ENCODE peak calls at places on chromosomes 13 and 19, in seven cellular contexts. B, D, L, W, I, C and E are unnamed samples.

GRCh38 chr19:7246601-7247000 is 47.6 kb downstream of the INSR start:
- DNase-seq in D (no peak), B (no peak), L (no peak), I (no peak), C (no peak), W (no peak), E (no peak)

GRCh38 chr19:11203194-11204075 is 6.1 kb upstream of the KANK2 start:
- DNase-seq in D (no peak), I (peak), C (no peak), B (peak), W (peak), L (peak), E (no peak)

GRCh38 chr19:17035842-17036424 is 9.3 kb upstream of the CPAMD8 start:
- DNase-seq in L (no peak), D (no peak), W (peak), C (no peak), I (no peak), B (no peak), E (no peak)

GRCh38 chr13:113897161-113897560 is 33.3 kb upstream of the GAS6 start:
- DNase-seq in B (no peak), D (no peak), W (no peak), L (peak), C (no peak), I (no peak), E (no peak)

GRCh38 chr13:46603165-46603603 is 50.2 kb downstream of the LRCH1 start:
- DNase-seq in W (no peak), D (no peak), B (no peak), C (no peak), L (peak), I (no peak), E (no peak)

GRCh38 chr13:76123548-76123947 is 487.4 kb downstream of the LMO7 start:
- DNase-seq in W (no peak), B (no peak), C (no peak), L (no peak), I (no peak), D (no peak), E (no peak)

GRCh38 chr13:60583196-60583908 is 186.3 kb downstream of the TDRD3 start:
- DNase-seq in B (no peak), W (peak), D (no peak), L (peak), I (no peak), C (no peak), E (peak)

GRCh38 chr19:5973867-5974635 is 3.9 kb downstream of the RANBP3 start:
- DNase-seq in D (no peak), L (no peak), W (no peak), B (no peak), C (no peak), I (no peak), E (no peak)

GRCh38 chr13:112572408-112572807 is 15.5 kb downstream of the TUBGCP3 start:
- DNase-seq in C (no peak), I (no peak), D (no peak), L (no peak), B (no peak), W (no peak), E (no peak)

GRCh38 chr19:24060687-24061356 is 26.2 kb upstream of the ZNF254 start:
- DNase-seq in I (no peak), C (no peak), D (peak), W (no peak), B (no peak), L (no peak), E (no peak)

GRCh38 chr13:112486386-112487126 is 101.4 kb downstream of the TUBGCP3 start:
- DNase-seq in I (no peak), W (no peak), B (peak), C (no peak), L (no peak), D (no peak), E (no peak)

GRCh38 chr13:24167666-24168391 is 7.3 kb downstream of the SPATA13 start:
- DNase-seq in L (no peak), W (no peak), D (no peak), I (no peak), C (no peak), B (no peak), E (no peak)

GRCh38 chr19:55646889-55647731 is 902 bp upstream of the CCDC106 start:
- DNase-seq in C (no peak), D (no peak), L (no peak), B (no peak), I (peak), W (no peak), E (no peak)

GRCh38 chr13:30971575-30971974 is 39.1 kb downstream of the TEX26 start:
- DNase-seq in I (no peak), W (no peak), C (no peak), D (no peak), B (no peak), L (no peak), E (no peak)

DNA sequence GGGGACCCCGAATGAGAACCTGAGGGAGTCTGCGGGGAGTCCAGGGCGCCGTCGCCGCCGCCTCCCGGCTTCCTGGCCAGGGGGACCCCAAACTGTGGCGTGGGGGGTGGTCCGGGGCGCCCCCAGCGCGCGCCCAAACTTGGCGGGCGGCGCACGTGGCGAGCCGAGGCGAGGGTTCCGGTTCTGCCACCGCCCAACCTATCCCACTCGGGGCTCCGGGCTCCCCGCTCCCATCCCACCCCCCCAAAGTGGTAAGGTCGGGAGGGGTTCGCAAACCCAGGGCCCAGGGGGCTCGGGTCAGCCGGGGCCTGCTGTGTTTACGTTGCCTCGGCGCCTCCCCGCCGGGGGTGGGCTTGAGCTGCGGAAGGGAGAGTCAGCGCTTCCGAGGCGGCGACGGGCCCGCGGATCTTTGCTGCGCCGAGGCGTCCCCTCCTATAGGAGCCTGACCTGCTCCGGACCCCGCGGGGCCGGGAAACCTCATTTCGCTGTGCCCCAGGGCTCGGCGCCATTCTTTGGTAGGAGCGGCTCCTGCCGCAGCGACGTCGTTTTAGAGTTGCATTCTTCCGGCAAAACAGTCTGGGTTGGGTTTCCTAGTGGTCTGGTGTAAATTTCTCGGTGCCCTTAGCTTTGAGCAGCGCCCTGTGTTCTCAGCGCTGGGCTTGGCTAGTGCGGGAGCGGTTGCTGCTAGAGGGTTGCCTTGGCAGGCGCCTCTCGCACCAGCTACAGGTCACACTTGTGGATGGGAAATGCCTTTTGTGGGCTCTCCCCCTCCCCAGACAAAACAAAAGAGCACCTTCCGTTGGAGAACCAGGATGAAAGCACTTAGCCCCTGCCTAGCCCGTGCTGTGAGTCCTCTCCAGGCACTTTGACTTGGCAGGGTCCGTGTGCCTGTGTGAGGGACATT is 1.2 kb downstream of the DAZAP1 start:
- DNase-seq in W (peak), B (no peak), L (no peak), D (no peak), I (peak), C (no peak), E (no peak)
- TF ChIP-seq YY1 in W (no peak), B (no peak), L (peak), D (no peak), I (peak), C (peak), E (no peak)

GRCh38 chr19:3670796-3671679 is 29.2 kb downstream of the PIP5K1C start:
- DNase-seq in C (no peak), W (peak), L (no peak), D (no peak), I (no peak), B (no peak), E (no peak)
- TF ChIP-seq YY1 in C (no peak), W (no peak), L (no peak), D (no peak), I (no peak), B (no peak), E (no peak)

GRCh38 chr13:77916481-77916880 is 2.1 kb downstream of the EDNRB start:
- DNase-seq in W (no peak), C (no peak), B (no peak), D (no peak), I (no peak), L (no peak), E (no peak)

GRCh38 chr13:77919351-77920294 is 992 bp upstream of the EDNRB start:
- DNase-seq in W (no peak), C (no peak), I (peak), D (no peak), B (peak), L (no peak), E (no peak)

GRCh38 chr13:77915676-77916075 is 3.0 kb downstream of the EDNRB start:
- DNase-seq in D (no peak), W (no peak), C (no peak), I (no peak), B (no peak), L (no peak), E (no peak)

GRCh38 chr13:77918391-77919261 is at the start of gene EDNRB:
- DNase-seq in C (no peak), L (no peak), B (peak), W (no peak), I (peak), D (no peak), E (no peak)
- TF ChIP-seq YY1 in C (no peak), L (no peak), B (no peak), W (no peak), I (no peak), D (no peak), E (no peak)

GRCh38 chr19:48321372-48321621 is 4.1 kb upstream of the EMP3 start:
- DNase-seq in C (peak), L (no peak), D (peak), I (peak), B (no peak), W (peak), E (peak)

GRCh38 chr19:48315712-48316111 is 9.6 kb upstream of the EMP3 start:
- DNase-seq in C (no peak), W (no peak), L (no peak), B (no peak), D (no peak), I (no peak), E (no peak)

GRCh38 chr19:48321622-48322591 is 3.4 kb upstream of the EMP3 start:
- DNase-seq in I (peak), W (peak), D (peak), L (peak), B (peak), C (peak), E (peak)

GRCh38 chr19:48318286-48318987 is 6.9 kb upstream of the EMP3 start:
- DNase-seq in C (no peak), L (no peak), B (no peak), D (no peak), W (no peak), I (no peak), E (no peak)

DNA sequence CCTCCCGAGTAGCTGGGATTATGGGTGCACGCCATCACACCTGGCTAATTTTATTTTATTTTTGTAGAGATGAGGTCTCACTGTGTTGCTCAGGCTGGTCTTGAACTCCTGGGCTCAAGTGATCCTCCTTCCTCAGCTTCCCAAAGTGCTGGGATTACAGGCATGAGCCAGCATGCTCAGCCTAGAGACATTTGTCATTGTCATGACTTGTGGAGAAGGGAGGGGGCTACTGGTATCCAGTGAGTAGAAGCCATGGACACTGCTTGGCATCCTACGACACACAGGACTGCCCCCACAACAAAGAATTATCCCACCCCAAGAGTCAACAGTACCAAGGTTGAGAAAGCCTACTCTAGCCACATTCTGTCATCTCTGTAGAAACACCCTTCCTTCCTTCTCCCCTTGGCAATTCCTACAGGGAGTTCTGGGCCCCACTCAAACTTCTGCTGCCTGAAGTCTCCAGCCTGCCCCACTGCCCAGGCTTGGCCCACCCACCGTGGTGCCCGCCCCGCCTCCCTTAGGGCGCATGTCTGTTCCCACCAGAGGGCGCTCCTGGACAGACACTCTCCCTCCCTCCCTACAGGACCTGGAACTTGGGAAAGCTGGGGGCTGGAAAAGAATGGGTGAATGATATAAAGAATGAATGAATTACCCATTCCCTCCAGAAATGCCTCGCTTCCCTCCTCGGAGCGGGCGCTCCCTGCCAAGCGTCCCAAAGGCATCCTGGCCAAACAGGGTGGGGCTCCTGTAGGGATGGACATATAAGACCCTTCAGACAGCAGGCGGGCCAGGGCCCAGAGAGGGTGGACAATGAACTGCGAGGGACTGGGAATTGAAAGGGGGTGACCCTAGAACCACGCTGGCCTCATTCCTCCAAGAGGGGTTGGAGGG is 5.5 kb upstream of the EMP3 start:
- DNase-seq in W (peak), B (peak), D (peak), I (peak), C (no peak), L (peak), E (peak)
- TF ChIP-seq YY1 in W (no peak), B (peak), D (no peak), I (no peak), C (peak), L (no peak), E (no peak)